ENCODE peak calls at places on chromosomes 1 and 21, in nine cellular contexts. Q is NB4, Z is HCT116, G is esophagus squamous epithelium, W is H54, R is uterus, E is heart left ventricle, J is ovary, N is prostate gland. P is an unnamed sample.
A peak's percentile ranks its signal among the peaks of the same experiment; 100 is the strongest.

GRCh38 chr1:53274541-53275185 is 36.3 kb upstream of the MAGOH start:
- DNase-seq in N (no peak), G (no peak), E (no peak), R (no peak), Q (no peak), W (no peak), J (no peak), Z (no peak), P (no peak)

GRCh38 chr21:44890338-44890931 is 16.9 kb upstream of the PTTG1IP start:
- DNase-seq in Z (no peak), G (no peak), J (no peak), W (no peak), Q (no peak), R (no peak), E (peak; percentile 13), N (no peak), P (no peak)

GRCh38 chr1:8031176-8031785 is 5.2 kb upstream of the ERRFI1 start:
- DNase-seq in R (no peak), W (no peak), J (peak; percentile 47), G (no peak), E (no peak), N (no peak), Q (peak; percentile 51), Z (no peak), P (no peak)

GRCh38 chr1:60697204-60697994 is 385.0 kb upstream of the NFIA start:
- DNase-seq in Q (no peak), Z (no peak), G (no peak), J (no peak), N (no peak), E (no peak), W (no peak), R (no peak), P (no peak)

GRCh38 chr1:86151427-86151826 is 5.1 kb downstream of the COL24A1 start:
- DNase-seq in N (no peak), Q (no peak), W (no peak), R (no peak), Z (no peak), J (no peak), E (no peak), G (no peak), P (no peak)

GRCh38 chr1:101971309-101971708 is 25.4 kb downstream of the OLFM3 start:
- DNase-seq in E (no peak), N (no peak), W (no peak), Q (peak; percentile 1), G (no peak), R (no peak), Z (no peak), J (no peak), P (no peak)

GRCh38 chr21:28858424-28858823 is 134.3 kb downstream of the LTN1 start:
- DNase-seq in R (no peak), Q (no peak), N (no peak), W (no peak), J (no peak), Z (no peak), E (no peak), G (no peak), P (no peak)

GRCh38 chr21:34639882-34640788 is 25.2 kb upstream of the RCAN1 start:
- DNase-seq in R (no peak), J (no peak), W (peak; percentile 24), Z (no peak), G (no peak), E (no peak), N (no peak), Q (no peak), P (no peak)

GRCh38 chr1:234987415-234988159 is 141.1 kb downstream of the TOMM20 start:
- DNase-seq in W (no peak), G (no peak), J (peak; percentile 79), Q (no peak), N (peak; percentile 71), E (peak; percentile 65), Z (no peak), R (peak; percentile 86), P (no peak)

GRCh38 chr1:96634863-96635262 is 86.7 kb upstream of the PTBP2 start:
- DNase-seq in Q (no peak), N (no peak), W (no peak), E (no peak), Z (no peak), J (no peak), G (no peak), R (no peak), P (no peak)

GRCh38 chr1:91889717-91890459 is 3.9 kb upstream of the TGFBR3 start:
- DNase-seq in E (no peak), W (peak; percentile 29), G (no peak), J (no peak), Z (no peak), Q (no peak), R (peak; percentile 51), N (peak; percentile 46), P (no peak)

GRCh38 chr21:45599146-45599581 is 44.4 kb upstream of the PCBP3 start:
- DNase-seq in Q (no peak), G (no peak), N (no peak), J (no peak), E (no peak), W (no peak), Z (no peak), R (no peak), P (no peak)

GRCh38 chr21:36776981-36777617 is 78.2 kb downstream of the SIM2 start:
- DNase-seq in E (no peak), R (no peak), Q (peak; percentile 7), Z (no peak), J (no peak), N (no peak), G (no peak), W (no peak), P (no peak)

GRCh38 chr1:12157366-12158231 is 9.2 kb upstream of the TNFRSF1B start:
- DNase-seq in E (no peak), Z (no peak), J (no peak), R (no peak), W (no peak), Q (peak; percentile 84), G (no peak), N (no peak), P (no peak)
- TF ChIP-seq POLR2A in E (no peak), Z (no peak), J (no peak), R (no peak), W (no peak), Q (no peak), G (no peak), N (no peak), P (no peak)

DNA sequence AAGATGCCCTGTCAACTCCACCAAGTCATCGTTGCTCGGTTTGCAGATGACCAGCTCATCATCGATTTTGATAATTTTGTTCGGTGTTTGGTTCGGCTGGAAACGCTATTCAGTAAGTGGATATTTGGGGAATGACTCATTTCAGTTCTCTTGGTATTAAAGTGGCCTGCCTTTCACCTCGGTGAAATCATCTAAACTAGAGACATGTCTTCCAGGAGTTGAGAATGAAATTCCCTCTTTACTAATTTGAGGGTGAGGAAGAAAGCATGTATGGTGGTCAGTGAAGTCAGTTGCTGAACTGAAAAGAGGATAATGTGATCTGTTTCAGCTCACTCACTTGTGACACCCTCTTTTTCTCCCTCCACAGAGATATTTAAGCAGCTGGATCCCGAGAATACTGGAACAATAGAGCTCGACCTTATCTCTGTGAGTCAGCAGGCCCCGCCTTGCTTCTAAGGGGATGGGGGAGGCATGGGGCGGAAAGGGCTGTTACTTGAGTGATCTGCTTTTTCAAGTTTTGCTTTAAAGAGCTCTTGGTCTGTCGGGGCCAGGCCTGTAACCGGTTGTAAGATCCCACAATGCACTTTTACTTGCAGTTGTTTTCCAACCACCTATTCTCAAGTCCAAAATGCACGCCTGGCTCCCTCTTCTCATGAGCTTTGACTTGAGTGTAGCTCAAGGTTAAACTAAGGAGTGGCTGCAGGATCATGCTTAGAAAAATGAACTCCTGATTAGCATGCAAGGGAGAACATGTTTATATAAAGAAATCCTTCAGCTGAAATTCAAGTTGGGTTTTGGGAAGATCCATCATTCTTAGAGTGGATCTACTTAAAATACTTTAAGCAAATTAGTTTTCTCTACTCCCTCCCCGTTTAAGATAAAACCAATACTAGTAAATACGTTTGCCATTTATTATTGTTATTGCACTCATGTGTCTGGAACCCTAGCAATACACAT is 59.8 kb downstream of the CAPN2 start:
- DNase-seq in G (no peak), J (peak; percentile 74), Q (peak; percentile 28), N (no peak), W (peak; percentile 49), E (peak; percentile 70), Z (peak; percentile 80), R (peak; percentile 49), P (no peak)
- TF ChIP-seq POLR2A in G (no peak), J (no peak), Q (no peak), N (no peak), W (no peak), E (no peak), Z (no peak), R (no peak), P (no peak)

DNA sequence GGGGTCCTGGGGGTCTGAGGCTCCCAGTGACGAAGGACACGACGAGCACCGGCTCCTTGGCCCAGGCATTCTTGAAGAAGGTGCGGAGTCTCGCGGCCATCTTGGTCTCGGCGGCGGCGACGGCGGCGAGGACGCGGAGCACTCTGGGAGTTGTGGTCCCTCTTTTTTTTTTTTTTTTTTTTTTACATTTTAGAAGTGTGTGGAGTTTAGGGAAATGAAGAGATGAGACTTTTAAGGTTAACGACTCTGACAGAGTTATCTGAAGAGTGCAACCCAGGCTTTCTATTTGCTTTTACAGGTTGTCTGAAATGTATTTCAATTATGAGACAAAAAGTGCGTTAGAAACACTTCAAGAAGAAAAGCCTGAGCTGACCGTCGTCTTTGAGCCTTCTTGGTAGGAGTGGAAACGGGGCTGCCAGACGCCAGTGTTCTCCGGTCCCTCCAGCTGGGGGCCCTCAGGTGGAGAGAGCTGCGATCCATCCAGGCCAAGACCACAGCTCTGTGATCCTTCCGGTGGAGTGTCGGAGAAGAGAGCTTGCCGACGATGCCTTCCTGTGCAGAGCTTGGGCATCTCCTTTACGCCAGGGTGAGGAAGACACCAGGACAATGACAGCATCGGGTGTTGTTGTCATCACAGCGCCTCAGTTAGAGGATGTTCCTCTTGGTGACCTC is 9.7 kb downstream of the OR2B11 start:
- DNase-seq in Q (no peak), G (no peak), R (peak; percentile 57), W (no peak), N (peak; percentile 26), Z (no peak), E (peak; percentile 70), J (peak; percentile 63), P (no peak)
- TF ChIP-seq POLR2A in Q (no peak), G (no peak), R (no peak), W (no peak), N (no peak), Z (no peak), E (no peak), J (no peak), P (no peak)

DNA sequence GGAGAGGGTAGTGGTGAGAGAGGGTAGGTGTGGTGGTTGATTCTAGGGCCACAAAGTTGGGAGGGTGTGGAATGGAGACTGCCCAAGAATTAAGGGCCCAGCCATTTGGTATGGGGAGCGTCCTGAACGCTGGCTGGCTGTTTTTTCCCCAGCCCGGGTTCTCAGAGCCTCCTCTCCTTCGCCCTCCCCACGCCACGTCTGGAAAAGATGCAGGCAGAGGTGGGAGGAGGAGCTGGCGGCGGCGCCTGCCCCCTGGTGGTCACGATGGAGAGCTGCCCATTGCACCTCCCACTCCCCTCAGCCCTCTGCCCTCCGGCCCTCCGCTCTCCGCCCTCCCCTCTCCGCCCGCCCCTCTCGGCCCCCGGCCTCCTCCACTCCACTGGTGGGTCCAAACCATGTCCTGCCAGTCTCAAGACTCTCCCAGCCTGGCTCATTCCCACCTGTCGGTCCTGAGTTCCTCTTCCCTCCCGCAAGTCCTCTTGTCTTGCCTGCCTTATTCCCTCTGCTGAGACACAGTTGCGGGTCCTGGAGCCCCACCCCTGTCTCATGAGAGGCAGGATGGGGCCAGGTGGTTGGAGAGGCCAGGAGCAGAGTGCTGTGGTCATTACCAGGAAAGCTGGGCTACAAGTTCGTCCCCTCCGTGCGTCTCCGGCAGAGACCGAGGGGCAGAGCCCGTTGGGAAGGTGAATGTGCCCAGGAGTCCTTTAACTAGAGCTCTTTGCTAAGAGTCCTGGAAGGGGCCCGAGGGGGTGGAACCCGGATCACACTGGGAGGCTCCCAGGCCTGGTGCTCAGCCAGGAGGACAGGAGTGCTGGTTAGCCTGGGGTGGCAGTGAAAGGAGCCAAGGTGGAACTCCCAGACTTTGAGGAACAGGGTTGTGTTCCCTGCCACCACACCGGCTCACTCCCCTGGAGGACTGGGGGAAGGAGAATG is 22.6 kb downstream of the ETNK2 start:
- DNase-seq in J (peak; percentile 80), Q (peak; percentile 64), R (peak; percentile 82), G (no peak), E (peak; percentile 77), Z (no peak), W (peak; percentile 81), N (peak; percentile 93), P (peak; percentile 90)
- TF ChIP-seq POLR2A in J (peak; percentile 11), Q (no peak), R (no peak), G (no peak), E (no peak), Z (no peak), W (no peak), N (peak; percentile 32), P (no peak)

P was measured in GM12892.